ENCODE peak calls at places on chromosomes 1 and 21, in four cellular contexts. G is neuronal stem cell, W is GM23248, V is mesendoderm. Y is an unnamed sample.

GRCh38 chr1:92484472-92485373 is 2.0 kb downstream of the GFI1 start:
- DNase-seq in G (peak; percentile 56), W (peak; percentile 33), V (peak; percentile 57), Y (no peak)

GRCh38 chr21:44892536-44893277 is 19.2 kb upstream of the PTTG1IP start:
- DNase-seq in G (peak; percentile 41), W (peak; percentile 71), V (peak; percentile 45), Y (no peak)

GRCh38 chr1:201672685-201673084 is 133.8 kb downstream of the NAV1 start:
- DNase-seq in G (no peak), W (no peak), V (no peak), Y (no peak)

GRCh38 chr1:36160949-36161485 is 5.1 kb downstream of the MAP7D1 start:
- DNase-seq in G (no peak), W (peak; percentile 83), V (peak; percentile 86), Y (peak; percentile 50)

GRCh38 chr1:39639333-39640130 is at the start of gene HEYL:
- DNase-seq in G (peak; percentile 70), W (peak; percentile 59), V (peak; percentile 87), Y (no peak)

GRCh38 chr21:30227633-30228404 is 11.9 kb upstream of the CLDN8 start:
- DNase-seq in G (no peak), W (peak; percentile 98), V (no peak), Y (peak; percentile 77)

GRCh38 chr1:163039694-163040093 is 29.5 kb upstream of the RGS4 start:
- DNase-seq in G (no peak), W (no peak), V (no peak), Y (no peak)

GRCh38 chr1:189185077-189185476 is 1292.6 kb downstream of the BRINP3 start:
- DNase-seq in G (no peak), W (no peak), V (peak; percentile 7), Y (no peak)

GRCh38 chr1:40030528-40031135 is 9.9 kb upstream of the CAP1 start:
- DNase-seq in G (no peak), W (peak; percentile 60), V (no peak), Y (peak; percentile 82)

GRCh38 chr21:45479691-45480675 is 62.3 kb downstream of the SLC19A1 start:
- DNase-seq in G (no peak), W (no peak), V (no peak), Y (no peak)

GRCh38 chr21:42624936-42625335 is 28.5 kb upstream of the PDE9A start:
- DNase-seq in G (no peak), W (no peak), V (no peak), Y (no peak)

GRCh38 chr1:161260939-161261858 is 2.7 kb downstream of the PCP4L1 start:
- DNase-seq in G (no peak), W (peak; percentile 23), V (no peak), Y (no peak)

GRCh38 chr1:116769561-116769977 is 15.3 kb downstream of the CD2 start:
- DNase-seq in G (no peak), W (peak; percentile 53), V (no peak), Y (peak; percentile 74)

DNA sequence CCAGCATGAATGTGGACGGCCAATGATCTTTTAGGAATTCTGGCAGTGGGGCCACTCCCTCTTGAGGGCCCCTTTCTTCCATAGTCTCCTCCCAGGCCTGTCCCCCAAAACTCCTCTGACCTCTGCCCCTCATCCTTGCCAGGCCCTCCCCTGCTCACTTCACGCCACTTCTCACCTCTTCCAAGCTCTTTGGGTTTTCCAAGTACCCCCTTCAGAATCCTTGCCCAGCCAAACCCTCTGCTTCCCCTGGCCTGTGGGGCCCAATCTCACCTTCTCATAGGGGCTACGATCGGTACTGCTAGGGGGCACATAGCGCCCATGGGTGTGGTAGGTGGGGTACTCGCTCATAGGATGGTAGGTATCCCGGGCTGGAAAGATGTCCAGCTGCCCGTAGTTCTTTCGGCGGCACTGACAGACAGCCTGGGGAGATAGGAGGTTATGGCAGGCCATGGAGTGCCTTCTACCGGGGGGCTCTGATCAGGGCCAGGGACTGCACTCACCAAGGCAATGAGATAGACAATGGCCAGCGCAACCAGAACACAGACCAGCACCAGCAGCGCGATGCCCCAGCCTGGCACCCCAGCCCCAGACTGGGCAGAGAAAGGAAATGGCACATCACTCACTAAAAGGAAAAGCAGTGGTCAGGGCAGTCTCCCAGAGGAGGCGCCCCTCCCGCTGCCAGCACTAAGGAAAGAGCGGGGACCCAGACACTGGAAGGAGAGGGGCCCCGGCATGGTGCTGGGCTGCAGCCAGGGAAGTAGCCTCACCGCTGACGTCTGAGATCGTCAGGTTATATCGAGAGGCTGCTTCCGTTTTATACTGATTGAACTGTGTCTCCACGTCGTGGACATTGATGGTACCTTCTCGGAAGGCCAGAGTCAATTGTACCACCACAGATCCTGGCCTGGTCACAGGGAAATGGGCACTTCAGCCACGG is 13.6 kb downstream of the TRIM46 start:
- DNase-seq in G (no peak), W (no peak), V (no peak), Y (no peak)
- H3K4me2 ChIP-seq in G (no peak overlapping the region), W (no peak overlapping the region), V (no peak overlapping the region), Y (no peak overlapping the region)

DNA sequence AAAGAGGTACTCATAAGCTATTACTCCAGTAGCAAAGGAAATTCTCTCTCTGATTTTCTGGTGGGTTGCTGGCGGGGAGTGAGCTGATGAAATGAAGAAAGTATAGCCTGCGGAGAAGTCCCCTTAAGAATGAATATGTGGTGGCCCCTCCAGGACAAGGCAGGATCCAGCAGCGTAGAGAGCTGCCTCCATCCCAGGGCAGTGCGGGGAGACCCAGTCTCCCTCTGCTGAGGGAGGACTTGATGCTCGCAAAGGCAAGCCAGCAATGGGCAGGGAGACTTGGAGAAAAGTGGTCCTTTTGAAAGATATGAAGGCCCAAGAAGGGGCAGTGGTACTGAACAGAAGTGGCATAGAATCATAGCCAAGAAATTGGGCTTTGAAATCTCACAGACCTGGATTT is 106.0 kb upstream of the SLC44A3 start:
- DNase-seq in G (no peak), W (no peak), V (no peak), Y (no peak)
- H3K27ac ChIP-seq in G (no peak overlapping the region), W (peak overlapping the region; percentile 78), V (no peak overlapping the region), Y (peak overlapping the region; percentile 49)

GRCh38 chr1:200366577-200367253 is 43.1 kb downstream of the ZNF281 start:
- DNase-seq in G (no peak), W (no peak), V (no peak), Y (no peak)

GRCh38 chr1:200365897-200366426 is 43.9 kb downstream of the ZNF281 start:
- DNase-seq in G (no peak), W (peak; percentile 40), V (no peak), Y (no peak)

GRCh38 chr1:200363200-200363933 is 46.5 kb downstream of the ZNF281 start:
- DNase-seq in G (no peak), W (peak; percentile 23), V (no peak), Y (no peak)

GRCh38 chr1:200364121-200364759 is 45.6 kb downstream of the ZNF281 start:
- DNase-seq in G (no peak), W (peak; percentile 70), V (peak; percentile 89), Y (peak; percentile 60)

DNA sequence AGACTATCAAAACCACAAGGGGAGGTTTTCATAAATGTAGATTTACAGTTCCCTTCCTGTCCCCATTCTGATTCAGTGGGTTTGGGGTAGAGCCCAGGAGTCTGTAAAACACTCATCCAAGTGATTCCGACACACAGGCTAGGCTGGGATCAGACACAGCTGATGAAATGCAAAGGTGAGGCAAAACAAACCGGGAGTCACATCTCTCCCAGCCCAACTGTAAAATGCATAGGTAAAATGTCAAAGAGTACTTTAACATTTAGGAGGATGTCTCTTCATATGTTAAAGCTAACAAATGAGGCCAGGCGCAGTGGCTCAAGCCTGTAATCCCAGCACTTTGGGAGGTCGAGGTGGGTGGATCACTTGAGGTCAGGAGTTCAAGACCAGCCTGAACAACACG is 45.0 kb downstream of the ZNF281 start:
- DNase-seq in G (no peak), W (peak; percentile 81), V (peak; percentile 78), Y (peak; percentile 68)
- H3K4me2 ChIP-seq in G (no peak overlapping the region), W (peak overlapping the region; percentile 59), V (no peak overlapping the region), Y (peak overlapping the region; percentile 35)

DNA sequence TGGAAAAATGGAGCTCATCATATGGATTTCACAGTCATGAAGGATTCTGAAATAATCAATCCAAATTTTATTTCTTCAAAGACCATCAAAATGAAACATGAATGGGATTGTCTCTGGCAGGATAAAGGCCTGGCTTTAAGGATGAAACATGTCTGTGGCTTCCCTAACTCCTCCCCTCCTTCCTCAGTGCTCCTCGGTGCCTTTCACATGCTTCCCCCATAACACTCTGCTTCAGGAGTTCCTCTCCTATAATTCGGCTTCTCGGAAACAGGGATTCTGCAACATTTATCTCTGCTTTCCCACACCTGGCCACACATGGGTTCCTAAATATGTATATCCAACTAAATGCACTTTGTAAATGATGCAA is 153.9 kb downstream of the PLPP3 start:
- DNase-seq in G (no peak), W (no peak), V (no peak), Y (no peak)
- H3K27ac ChIP-seq in G (no peak overlapping the region), W (no peak overlapping the region), V (no peak overlapping the region), Y (no peak overlapping the region)

Y was measured in astrocyte.